ENCODE peak calls at places on chromosome 4, in four cellular contexts. Y, B, Z and X are unnamed samples.

GRCh38 chr4:87492617-87493016 is 36.6 kb downstream of the SPARCL1 start:
- DNase-seq in Y (no peak), B (no peak), Z (no peak), X (no peak)

GRCh38 chr4:186304816-186305520 is 39.0 kb downstream of the F11 start:
- DNase-seq in Y (no peak), B (no peak), Z (no peak), X (no peak)

GRCh38 chr4:88991746-88992145 is 65.2 kb downstream of the FAM13A start:
- DNase-seq in B (no peak), Z (no peak), Y (no peak), X (no peak)

GRCh38 chr4:183458005-183458404 is 13.6 kb downstream of the CDKN2AIP start:
- DNase-seq in Z (no peak), Y (no peak), B (no peak), X (no peak)

GRCh38 chr4:176964116-176964691 is 171.5 kb upstream of the VEGFC start:
- DNase-seq in Y (no peak), B (no peak), Z (no peak), X (no peak)

GRCh38 chr4:52051615-52052474 is 741 bp downstream of the SPATA18 start:
- DNase-seq in Y (no peak), Z (peak), B (no peak), X (peak)

GRCh38 chr4:147730333-147730732 is 1.6 kb upstream of the ARHGAP10 start:
- DNase-seq in Z (no peak), B (no peak), Y (no peak), X (no peak)

GRCh38 chr4:105550641-105551040 is 1.8 kb upstream of the ARHGEF38 start:
- DNase-seq in B (no peak), Z (no peak), Y (no peak), X (no peak)

GRCh38 chr4:39036172-39036571 is 4.0 kb upstream of the TMEM156 start:
- DNase-seq in Z (no peak), B (no peak), Y (no peak), X (no peak)

GRCh38 chr4:64967286-64967685 is 558.0 kb upstream of the TECRL start:
- DNase-seq in Z (no peak), Y (no peak), B (no peak), X (no peak)

GRCh38 chr4:16176621-16177020 is 49.6 kb downstream of the TAPT1 start:
- DNase-seq in Y (no peak), B (no peak), Z (no peak), X (no peak)

GRCh38 chr4:85426366-85426765 is 48.6 kb upstream of the ARHGAP24 start:
- DNase-seq in B (no peak), Y (no peak), Z (no peak), X (no peak)

GRCh38 chr4:138952405-138952804 is 63.2 kb upstream of the NOCT start:
- DNase-seq in B (no peak), Z (no peak), Y (no peak), X (no peak)

GRCh38 chr4:10069065-10069626 is 47.5 kb downstream of the WDR1 start:
- DNase-seq in B (no peak), Y (no peak), Z (no peak), X (no peak)

GRCh38 chr4:165379662-165380061 is 854 bp downstream of the CPE start:
- DNase-seq in Z (no peak), Y (no peak), B (no peak), X (no peak)

GRCh38 chr4:98639523-98639922 is 18.9 kb downstream of the TSPAN5 start:
- DNase-seq in B (peak), Z (no peak), Y (no peak), X (no peak)

GRCh38 chr4:55125087-55125721 is at the start of gene KDR:
- DNase-seq in Z (no peak), B (no peak), Y (peak), X (no peak)

GRCh38 chr4:185560316-185560715 is 25.0 kb upstream of the PDLIM3 start:
- DNase-seq in Y (no peak), Z (no peak), B (no peak), X (no peak)

GRCh38 chr4:147110968-147111367 is 165.3 kb upstream of the TTC29 start:
- DNase-seq in Y (no peak), Z (no peak), B (no peak), X (no peak)

GRCh38 chr4:153151535-153152452 is 52.4 kb upstream of the TRIM2 start:
- DNase-seq in Y (peak), B (no peak), Z (peak), X (peak)

GRCh38 chr4:3376266-3376665 is 65.5 kb upstream of the HGFAC start:
- DNase-seq in B (no peak), Z (no peak), Y (no peak), X (no peak)

GRCh38 chr4:538542-539142 is 37.5 kb downstream of the TMEM271 start:
- DNase-seq in B (no peak), Z (no peak), Y (no peak), X (no peak)

GRCh38 chr4:121272526-121272925 is 108.3 kb downstream of the QRFPR start:
- DNase-seq in Y (no peak), Z (no peak), B (no peak), X (no peak)

GRCh38 chr4:138959421-138959820 is 56.2 kb upstream of the NOCT start:
- DNase-seq in Z (no peak), Y (no peak), B (no peak), X (peak)

GRCh38 chr4:85708468-85708867 is 233.5 kb downstream of the ARHGAP24 start:
- DNase-seq in Y (no peak), B (no peak), Z (no peak), X (no peak)

GRCh38 chr4:88219099-88219498 is 60.7 kb upstream of the ABCG2 start:
- DNase-seq in Z (no peak), Y (peak), B (no peak), X (no peak)

GRCh38 chr4:95114521-95114920 is 356.8 kb downstream of the BMPR1B start:
- DNase-seq in Y (no peak), B (no peak), Z (no peak), X (no peak)

GRCh38 chr4:120066525-120067333 is at the start of gene MAD2L1:
- DNase-seq in B (peak), Y (peak), Z (peak), X (peak)

GRCh38 chr4:102492531-102493241 is 8.5 kb upstream of the NFKB1 start:
- DNase-seq in Z (no peak), Y (no peak), B (no peak), X (no peak)

GRCh38 chr4:79865253-79865652 is 207.8 kb downstream of the ANTXR2 start:
- DNase-seq in B (no peak), Z (no peak), Y (no peak), X (no peak)

GRCh38 chr4:7863911-7864681 is 75.6 kb downstream of the AFAP1 start:
- DNase-seq in B (no peak), Z (no peak), Y (no peak), X (no peak)

GRCh38 chr4:84750260-84750955 is 167.5 kb downstream of the CDS1 start:
- DNase-seq in Z (peak), Y (peak), B (no peak), X (no peak)

GRCh38 chr4:13470379-13470778 is 13.8 kb downstream of the RAB28 start:
- DNase-seq in B (no peak), Z (no peak), Y (no peak), X (no peak)

GRCh38 chr4:54971474-54971950 is 153.9 kb downstream of the KDR start:
- DNase-seq in Z (no peak), B (no peak), Y (peak), X (peak)

DNA sequence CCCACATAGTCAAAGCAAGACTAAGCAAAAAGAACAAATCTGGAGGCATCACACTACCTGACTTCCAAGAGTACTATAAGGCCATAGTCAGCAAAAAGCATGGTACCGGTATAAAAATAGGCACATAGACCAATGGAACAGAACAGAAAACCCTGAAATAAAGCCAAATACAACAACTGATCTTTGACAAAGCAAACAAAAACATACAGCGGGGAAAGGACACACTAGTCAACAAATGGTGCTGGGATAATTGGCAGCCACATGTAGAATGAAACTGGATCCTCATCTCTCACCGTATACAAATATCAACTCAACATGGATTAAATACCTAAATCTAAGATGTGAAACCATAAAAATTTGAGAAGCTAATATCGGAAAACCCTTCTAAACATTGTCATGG is 819.3 kb upstream of the FRG1 start:
- DNase-seq in B (no peak), Y (no peak), Z (no peak), X (no peak)
- TF ChIP-seq POLR2AphosphoS5 in B (no peak), Y (no peak), Z (no peak), X (no peak)

DNA sequence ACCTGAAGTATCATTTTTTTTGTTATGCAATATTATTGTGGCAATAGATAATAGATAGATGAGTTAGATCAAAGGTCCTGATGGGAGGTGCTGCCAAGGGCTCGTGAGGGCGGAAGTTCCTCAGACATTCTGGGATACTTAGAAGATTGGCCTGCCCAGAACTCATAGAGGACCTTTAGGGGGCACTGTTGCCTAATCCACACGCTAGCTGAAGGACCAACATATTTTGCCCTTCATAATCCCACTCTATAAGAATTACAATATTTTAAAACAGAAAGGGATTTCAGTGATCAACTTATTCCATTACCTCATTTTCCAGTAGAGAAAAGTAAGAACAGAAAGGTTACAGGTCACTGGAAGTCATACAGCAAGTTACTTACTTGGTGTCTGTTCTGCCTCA is 22.9 kb upstream of the COX7B2 start:
- DNase-seq in B (peak), Z (no peak), Y (no peak), X (peak)
- TF ChIP-seq SPI1 in B (no peak), Z (peak), Y (no peak), X (no peak)

DNA sequence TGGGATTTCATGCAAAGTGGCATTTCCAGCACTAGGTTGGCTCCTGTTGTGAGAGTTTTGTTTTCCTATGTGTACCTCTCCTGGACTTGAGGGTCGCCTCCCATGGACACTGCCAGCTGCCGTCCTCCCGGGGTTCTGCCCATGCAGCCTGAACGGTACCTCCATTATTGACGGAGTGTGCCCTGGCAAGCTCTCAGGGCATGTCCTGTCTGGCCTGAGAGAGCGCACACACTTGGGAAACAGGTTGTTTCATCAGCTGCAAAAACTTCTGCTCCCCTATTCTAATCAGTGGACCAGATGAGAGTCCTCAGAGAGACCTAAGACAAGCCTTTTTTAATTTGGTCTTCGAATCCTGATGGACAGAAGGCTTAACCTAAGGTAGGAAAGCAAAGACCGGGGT is 56.6 kb upstream of the HOPX start:
- DNase-seq in Y (no peak), Z (no peak), B (no peak), X (no peak)
- TF ChIP-seq POLR2AphosphoS5 in Y (no peak), Z (no peak), B (no peak), X (no peak)

GRCh38 chr4:78766026-78766425 is 10.1 kb upstream of the BMP2K start:
- DNase-seq in Z (no peak), B (no peak), Y (no peak), X (no peak)
- TF ChIP-seq SPI1 in Z (no peak), B (no peak), Y (no peak), X (no peak)

DNA sequence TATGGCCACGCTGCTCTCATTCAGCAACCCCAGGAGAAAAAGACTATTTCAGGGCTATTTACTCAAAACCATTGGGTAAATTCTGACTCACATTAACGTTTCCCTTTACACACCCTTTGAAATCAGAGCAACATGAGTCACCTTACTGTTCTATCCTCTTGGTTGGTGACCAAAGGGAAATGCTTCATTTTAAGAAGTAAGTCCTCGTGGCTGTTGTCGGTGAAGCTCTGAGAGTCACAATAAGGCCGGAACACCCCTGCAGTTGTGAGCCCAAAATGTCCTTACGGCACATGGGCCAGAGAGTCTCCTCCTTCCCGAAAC is 56.3 kb upstream of the SPRY1 start:
- DNase-seq in B (no peak), Z (no peak), Y (no peak), X (no peak)
- TF ChIP-seq POLR2AphosphoS5 in B (no peak), Z (no peak), Y (no peak), X (no peak)